ENCODE peak calls at places on chromosomes 5 and 9, in four cellular contexts. One of them, this sample, is unnamed.

GRCh38 chr9:77290373-77290772 is 113.0 kb downstream of the VPS13A start:
- DNase-seq in GM12878: no peak
- DNase-seq in HepG2: no peak
- DNase-seq in H1: no peak
- DNase-seq in this sample: no peak

GRCh38 chr9:129400971-129401622 is 219.8 kb downstream of the C9orf50 start:
- DNase-seq in GM12878: no peak
- DNase-seq in H1: no peak
- DNase-seq in HepG2: no peak
- DNase-seq in this sample: no peak

GRCh38 chr5:56412601-56413379 is 179.7 kb upstream of the ANKRD55 start:
- DNase-seq in HepG2: no peak
- DNase-seq in H1: no peak
- DNase-seq in GM12878: peak; percentile 80
- DNase-seq in this sample: no peak

GRCh38 chr9:35731415-35732184 is 395 bp downstream of the TLN1 start:
- DNase-seq in GM12878: no peak
- DNase-seq in H1: no peak
- DNase-seq in HepG2: peak; percentile 53
- DNase-seq in this sample: no peak

GRCh38 chr5:15209053-15209762 is 290.8 kb upstream of the FBXL7 start:
- DNase-seq in H1: no peak
- DNase-seq in GM12878: no peak
- DNase-seq in HepG2: no peak
- DNase-seq in this sample: no peak

GRCh38 chr9:136587944-136588662 is 42.3 kb upstream of the NOTCH1 start:
- DNase-seq in HepG2: no peak
- DNase-seq in GM12878: no peak
- DNase-seq in H1: peak; percentile 91
- DNase-seq in this sample: peak; percentile 89

GRCh38 chr9:33024126-33024965 is 727 bp upstream of the DNAJA1 start:
- DNase-seq in GM12878: no peak
- DNase-seq in HepG2: peak; percentile 16
- DNase-seq in H1: no peak
- DNase-seq in this sample: no peak

GRCh38 chr5:83921794-83922193 is 201.1 kb upstream of the HAPLN1 start:
- DNase-seq in GM12878: no peak
- DNase-seq in H1: no peak
- DNase-seq in HepG2: no peak
- DNase-seq in this sample: no peak

GRCh38 chr9:105425817-105426433 is 21.9 kb upstream of the FSD1L start:
- DNase-seq in H1: peak; percentile 28
- DNase-seq in GM12878: no peak
- DNase-seq in HepG2: no peak
- DNase-seq in this sample: no peak

GRCh38 chr5:113451797-113452196 is 17.0 kb upstream of the TSSK1B start:
- DNase-seq in HepG2: no peak
- DNase-seq in H1: no peak
- DNase-seq in GM12878: no peak
- DNase-seq in this sample: no peak

GRCh38 chr9:89065921-89066320 is 74.7 kb downstream of the S1PR3 start:
- DNase-seq in HepG2: no peak
- DNase-seq in H1: no peak
- DNase-seq in GM12878: no peak
- DNase-seq in this sample: no peak

GRCh38 chr9:14250779-14251145 is 63.2 kb downstream of the NFIB start:
- DNase-seq in H1: no peak
- DNase-seq in HepG2: no peak
- DNase-seq in GM12878: no peak
- DNase-seq in this sample: no peak

GRCh38 chr9:98860871-98861293 is 53.4 kb downstream of the GALNT12 start:
- DNase-seq in H1: no peak
- DNase-seq in GM12878: no peak
- DNase-seq in HepG2: no peak
- DNase-seq in this sample: peak; percentile 18

GRCh38 chr5:40929049-40929448 is 19.8 kb downstream of the C7 start:
- DNase-seq in HepG2: no peak
- DNase-seq in H1: no peak
- DNase-seq in GM12878: no peak
- DNase-seq in this sample: no peak

GRCh38 chr5:137146402-137146889 is 352.7 kb downstream of the SPOCK1 start:
- DNase-seq in HepG2: no peak
- DNase-seq in H1: no peak
- DNase-seq in GM12878: no peak
- DNase-seq in this sample: peak; percentile 23

GRCh38 chr9:122031806-122032205 is 61.3 kb downstream of the TTLL11 start:
- DNase-seq in GM12878: no peak
- DNase-seq in HepG2: no peak
- DNase-seq in H1: no peak
- DNase-seq in this sample: no peak

GRCh38 chr5:180802325-180803180 is at the start of gene MGAT1:
- DNase-seq in HepG2: peak; percentile 65
- DNase-seq in GM12878: no peak
- DNase-seq in H1: peak; percentile 90
- DNase-seq in this sample: no peak

GRCh38 chr9:72473474-72474241 is 47.8 kb upstream of the TMC1 start:
- DNase-seq in HepG2: no peak
- DNase-seq in H1: no peak
- DNase-seq in GM12878: peak; percentile 48
- DNase-seq in this sample: no peak

GRCh38 chr5:98296426-98296825 is 477.0 kb upstream of the RGMB start:
- DNase-seq in H1: no peak
- DNase-seq in HepG2: no peak
- DNase-seq in GM12878: no peak
- DNase-seq in this sample: no peak

GRCh38 chr9:80968611-80969010 is 720.7 kb downstream of the TLE1 start:
- DNase-seq in H1: no peak
- DNase-seq in GM12878: no peak
- DNase-seq in HepG2: no peak
- DNase-seq in this sample: no peak

GRCh38 chr5:93723005-93723404 is 18.4 kb downstream of the POU5F2 start:
- DNase-seq in H1: no peak
- DNase-seq in GM12878: no peak
- DNase-seq in HepG2: no peak
- DNase-seq in this sample: no peak

GRCh38 chr9:38039090-38039906 is 29.7 kb downstream of the SHB start:
- DNase-seq in HepG2: no peak
- DNase-seq in H1: no peak
- DNase-seq in GM12878: no peak
- DNase-seq in this sample: no peak

GRCh38 chr9:136695955-136696354 is 8.7 kb upstream of the AGPAT2 start:
- DNase-seq in H1: peak; percentile 47
- DNase-seq in GM12878: no peak
- DNase-seq in HepG2: no peak
- DNase-seq in this sample: no peak

GRCh38 chr9:8553444-8553843 is 753.9 kb upstream of the DMAC1 start:
- DNase-seq in GM12878: no peak
- DNase-seq in HepG2: no peak
- DNase-seq in H1: no peak
- DNase-seq in this sample: no peak

GRCh38 chr5:168291281-168291960 is at the start of gene WWC1:
- DNase-seq in GM12878: peak; percentile 31
- DNase-seq in H1: peak; percentile 92
- DNase-seq in HepG2: peak; percentile 63
- DNase-seq in this sample: no peak
- TF ChIP-seq SUZ12 in GM12878: no peak
- TF ChIP-seq SUZ12 in H1: no peak
- TF ChIP-seq SUZ12 in HepG2: no peak
- TF ChIP-seq SUZ12 in this sample: no peak

GRCh38 chr5:132952829-132953228 is 10.6 kb downstream of the AFF4 start:
- DNase-seq in GM12878: no peak
- DNase-seq in H1: peak; percentile 16
- DNase-seq in HepG2: no peak
- DNase-seq in this sample: no peak

GRCh38 chr5:132947661-132948060 is 15.8 kb downstream of the AFF4 start:
- DNase-seq in H1: no peak
- DNase-seq in HepG2: peak; percentile 47
- DNase-seq in GM12878: no peak
- DNase-seq in this sample: no peak

GRCh38 chr5:132953710-132954109 is 9.7 kb downstream of the AFF4 start:
- DNase-seq in HepG2: no peak
- DNase-seq in GM12878: no peak
- DNase-seq in H1: no peak
- DNase-seq in this sample: no peak

GRCh38 chr5:132951858-132952257 is 11.6 kb downstream of the AFF4 start:
- DNase-seq in GM12878: no peak
- DNase-seq in H1: no peak
- DNase-seq in HepG2: no peak
- DNase-seq in this sample: no peak

DNA sequence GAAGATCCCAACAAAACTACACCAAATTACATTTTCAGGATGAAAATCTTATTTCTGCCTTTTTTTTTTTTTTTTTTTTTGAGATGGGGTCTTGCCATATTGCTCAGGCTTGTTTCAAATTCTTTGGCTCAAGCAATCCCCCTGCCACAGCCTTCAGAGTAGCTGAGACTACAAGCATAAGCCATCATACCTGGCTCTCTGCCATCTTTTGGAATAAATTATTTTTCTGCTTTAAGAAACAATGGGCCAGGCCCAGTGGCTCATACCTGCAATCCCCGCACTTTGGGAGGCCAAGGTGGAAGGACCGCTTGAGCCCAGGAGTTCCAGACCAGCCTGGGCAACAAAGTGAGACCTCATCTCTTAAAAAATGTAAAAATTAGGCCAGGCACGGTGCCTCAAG is 14.3 kb downstream of the AFF4 start:
- DNase-seq in H1: no peak
- DNase-seq in HepG2: no peak
- DNase-seq in GM12878: no peak
- DNase-seq in this sample: no peak
- H3K4me1 ChIP-seq in H1: no peaks in the 10 kb centered on the region
- H3K4me1 ChIP-seq in HepG2: peaks cover 57% of the 10 kb centered on the region
- H3K4me1 ChIP-seq in GM12878: no peaks in the 10 kb centered on the region
- H3K4me1 ChIP-seq in this sample: no peaks in the 10 kb centered on the region

GRCh38 chr5:1726956-1727355 is 72.7 kb downstream of the MRPL36 start:
- DNase-seq in HepG2: no peak
- DNase-seq in H1: peak; percentile 39
- DNase-seq in GM12878: no peak
- DNase-seq in this sample: no peak
- TF ChIP-seq SUZ12 in HepG2: no peak
- TF ChIP-seq SUZ12 in H1: no peak
- TF ChIP-seq SUZ12 in GM12878: no peak
- TF ChIP-seq SUZ12 in this sample: no peak

GRCh38 chr9:95097279-95097678 is 220.2 kb downstream of the FANCC start:
- DNase-seq in HepG2: no peak
- DNase-seq in GM12878: no peak
- DNase-seq in H1: no peak
- DNase-seq in this sample: no peak
- H3K4me1 ChIP-seq in HepG2: no peaks in the 10 kb centered on the region
- H3K4me1 ChIP-seq in GM12878: no peaks in the 10 kb centered on the region
- H3K4me1 ChIP-seq in H1: no peaks in the 10 kb centered on the region
- H3K4me1 ChIP-seq in this sample: peaks cover 26% of the 10 kb centered on the region

GRCh38 chr5:91280062-91280941 is 102.8 kb downstream of the ARRDC3 start:
- DNase-seq in H1: peak; percentile 87
- DNase-seq in HepG2: peak; percentile 74
- DNase-seq in GM12878: peak; percentile 65
- DNase-seq in this sample: peak; percentile 71

GRCh38 chr5:91280942-91281269 is 102.2 kb downstream of the ARRDC3 start:
- DNase-seq in H1: no peak
- DNase-seq in GM12878: no peak
- DNase-seq in HepG2: no peak
- DNase-seq in this sample: no peak

GRCh38 chr5:91282210-91282609 is 100.9 kb downstream of the ARRDC3 start:
- DNase-seq in HepG2: no peak
- DNase-seq in H1: no peak
- DNase-seq in GM12878: no peak
- DNase-seq in this sample: no peak

GRCh38 chr5:91283326-91283725 is 99.8 kb downstream of the ARRDC3 start:
- DNase-seq in HepG2: no peak
- DNase-seq in H1: no peak
- DNase-seq in GM12878: no peak
- DNase-seq in this sample: no peak

DNA sequence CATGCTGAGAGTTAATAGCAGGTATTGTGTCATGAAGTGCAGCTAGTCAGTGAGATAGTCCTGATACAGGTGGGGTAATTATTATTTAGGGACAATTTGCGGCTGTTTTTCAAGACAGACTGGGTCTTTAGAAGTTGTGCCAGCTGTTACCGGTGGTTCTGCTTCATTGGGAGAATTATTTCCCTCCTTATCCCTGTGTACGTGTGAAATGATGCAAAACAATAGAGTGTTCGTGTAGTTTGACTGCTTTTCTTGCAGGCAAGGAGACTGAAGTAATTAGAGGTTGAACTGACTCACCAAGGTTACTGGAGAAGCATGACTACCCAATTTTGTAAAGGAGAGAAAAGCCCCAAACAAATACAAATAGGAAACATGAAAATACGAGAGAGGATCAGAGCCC is 101.7 kb downstream of the ARRDC3 start:
- DNase-seq in GM12878: no peak
- DNase-seq in HepG2: no peak
- DNase-seq in H1: no peak
- DNase-seq in this sample: no peak
- TF ChIP-seq SUZ12 in GM12878: no peak
- TF ChIP-seq SUZ12 in HepG2: no peak
- TF ChIP-seq SUZ12 in H1: no peak
- TF ChIP-seq SUZ12 in this sample: no peak

GRCh38 chr5:154479944-154480750 is 2.1 kb upstream of the HAND1 start:
- DNase-seq in HepG2: no peak
- DNase-seq in GM12878: no peak
- DNase-seq in H1: peak; percentile 59
- DNase-seq in this sample: no peak

GRCh38 chr5:154482528-154483449 is 4.8 kb upstream of the HAND1 start:
- DNase-seq in HepG2: no peak
- DNase-seq in GM12878: no peak
- DNase-seq in H1: peak; percentile 54
- DNase-seq in this sample: no peak

GRCh38 chr5:154481584-154482381 is 3.8 kb upstream of the HAND1 start:
- DNase-seq in GM12878: no peak
- DNase-seq in H1: no peak
- DNase-seq in HepG2: no peak
- DNase-seq in this sample: no peak

GRCh38 chr5:154479160-154479943 is 1.3 kb upstream of the HAND1 start:
- DNase-seq in GM12878: no peak
- DNase-seq in H1: peak; percentile 77
- DNase-seq in HepG2: no peak
- DNase-seq in this sample: no peak

DNA sequence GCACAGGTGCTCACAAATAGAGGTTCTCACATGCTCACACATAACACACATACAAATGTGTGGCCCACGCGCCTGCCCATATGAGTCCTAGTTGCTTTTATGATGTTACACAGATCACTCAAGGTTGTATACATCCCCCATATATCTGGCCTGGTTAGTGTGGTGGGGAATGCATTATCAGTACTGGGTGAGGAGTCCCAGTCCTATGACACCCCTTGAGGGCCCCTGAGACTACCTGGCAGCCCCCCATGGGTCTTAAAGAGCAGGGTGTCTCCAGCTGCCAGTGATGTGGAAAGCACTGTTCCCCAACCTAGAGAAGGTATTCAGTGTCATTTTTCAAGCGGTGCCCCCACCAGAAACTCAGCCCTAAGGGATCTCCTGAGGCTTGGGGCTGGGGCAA is 2.8 kb upstream of the HAND1 start:
- DNase-seq in GM12878: no peak
- DNase-seq in HepG2: no peak
- DNase-seq in H1: no peak
- DNase-seq in this sample: no peak
- H3K4me1 ChIP-seq in GM12878: peaks cover 6% of the 10 kb centered on the region
- H3K4me1 ChIP-seq in HepG2: peaks cover 5% of the 10 kb centered on the region
- H3K4me1 ChIP-seq in H1: peaks cover 31% of the 10 kb centered on the region
- H3K4me1 ChIP-seq in this sample: peaks cover 12% of the 10 kb centered on the region

GRCh38 chr5:82414043-82414393 is 135.9 kb upstream of the RPS23 start:
- DNase-seq in HepG2: no peak
- DNase-seq in GM12878: no peak
- DNase-seq in H1: no peak
- DNase-seq in this sample: no peak
- TF ChIP-seq SUZ12 in HepG2: no peak
- TF ChIP-seq SUZ12 in GM12878: no peak
- TF ChIP-seq SUZ12 in H1: no peak
- TF ChIP-seq SUZ12 in this sample: no peak

This sample was measured in NT2/D1.